ENCODE peak calls at places on chromosomes 1 and 21, in six cellular contexts. One of them, this sample, is unnamed.
A peak's percentile ranks its signal among the peaks of the same experiment; 100 is the strongest.

GRCh38 chr1:227869281-227869842 is 53.9 kb downstream of the PRSS38 start:
- DNase-seq in AG08395: no peak
- DNase-seq in H9: no peak
- DNase-seq in type B pancreatic cell: no peak
- DNase-seq in EH: peak; percentile 59
- DNase-seq in Caki2: no peak
- DNase-seq in this sample: peak; percentile 21

GRCh38 chr21:42375966-42376337 is 9.6 kb upstream of the TFF1 start:
- DNase-seq in type B pancreatic cell: no peak
- DNase-seq in H9: no peak
- DNase-seq in Caki2: no peak
- DNase-seq in AG08395: no peak
- DNase-seq in EH: no peak
- DNase-seq in this sample: no peak

GRCh38 chr1:234400773-234401172 is 27.5 kb downstream of the COA6 start:
- DNase-seq in AG08395: no peak
- DNase-seq in type B pancreatic cell: no peak
- DNase-seq in H9: no peak
- DNase-seq in EH: peak; percentile 3
- DNase-seq in Caki2: no peak
- DNase-seq in this sample: peak; percentile 22

GRCh38 chr1:38579056-38579455 is 280.5 kb downstream of the RRAGC start:
- DNase-seq in EH: no peak
- DNase-seq in H9: no peak
- DNase-seq in type B pancreatic cell: no peak
- DNase-seq in AG08395: no peak
- DNase-seq in Caki2: no peak
- DNase-seq in this sample: no peak

GRCh38 chr1:9239622-9240401 is 5.2 kb downstream of the H6PD start:
- DNase-seq in AG08395: no peak
- DNase-seq in type B pancreatic cell: no peak
- DNase-seq in EH: peak; percentile 40
- DNase-seq in H9: no peak
- DNase-seq in Caki2: no peak
- DNase-seq in this sample: peak; percentile 31

GRCh38 chr1:232620356-232620841 is 9.5 kb downstream of the SIPA1L2 start:
- DNase-seq in H9: peak; percentile 50
- DNase-seq in Caki2: peak; percentile 77
- DNase-seq in type B pancreatic cell: no peak
- DNase-seq in EH: peak; percentile 60
- DNase-seq in AG08395: peak; percentile 32
- DNase-seq in this sample: peak; percentile 73

GRCh38 chr1:116763116-116763786 is 9.0 kb downstream of the CD2 start:
- DNase-seq in Caki2: no peak
- DNase-seq in AG08395: no peak
- DNase-seq in type B pancreatic cell: no peak
- DNase-seq in H9: no peak
- DNase-seq in EH: no peak
- DNase-seq in this sample: no peak

GRCh38 chr21:19198801-19199200 is 795.2 kb upstream of the TMPRSS15 start:
- DNase-seq in H9: no peak
- DNase-seq in type B pancreatic cell: no peak
- DNase-seq in Caki2: peak; percentile 33
- DNase-seq in AG08395: no peak
- DNase-seq in EH: no peak
- DNase-seq in this sample: no peak

GRCh38 chr1:111274653-111275052 is 16.0 kb upstream of the CHIA start:
- DNase-seq in AG08395: no peak
- DNase-seq in H9: no peak
- DNase-seq in EH: no peak
- DNase-seq in type B pancreatic cell: no peak
- DNase-seq in Caki2: no peak
- DNase-seq in this sample: peak; percentile 16

GRCh38 chr1:53083636-53084588 is 21.9 kb downstream of the PODN start:
- DNase-seq in H9: no peak
- DNase-seq in EH: no peak
- DNase-seq in type B pancreatic cell: no peak
- DNase-seq in AG08395: no peak
- DNase-seq in Caki2: no peak
- DNase-seq in this sample: no peak

GRCh38 chr1:224124220-224124619 is 10.3 kb downstream of the FBXO28 start:
- DNase-seq in type B pancreatic cell: no peak
- DNase-seq in EH: peak; percentile 68
- DNase-seq in Caki2: no peak
- DNase-seq in H9: no peak
- DNase-seq in AG08395: no peak
- DNase-seq in this sample: no peak

GRCh38 chr1:52554267-52554640 is 1.4 kb upstream of the TUT4 start:
- DNase-seq in type B pancreatic cell: no peak
- DNase-seq in EH: no peak
- DNase-seq in Caki2: no peak
- DNase-seq in AG08395: no peak
- DNase-seq in H9: no peak
- DNase-seq in this sample: no peak

GRCh38 chr1:232837085-232837484 is 31.9 kb downstream of the MAP10 start:
- DNase-seq in AG08395: no peak
- DNase-seq in type B pancreatic cell: no peak
- DNase-seq in H9: no peak
- DNase-seq in Caki2: peak; percentile 53
- DNase-seq in EH: no peak
- DNase-seq in this sample: no peak

GRCh38 chr1:11229178-11229577 is 33.2 kb downstream of the MTOR start:
- DNase-seq in H9: no peak
- DNase-seq in AG08395: no peak
- DNase-seq in Caki2: no peak
- DNase-seq in EH: no peak
- DNase-seq in type B pancreatic cell: no peak
- DNase-seq in this sample: no peak

GRCh38 chr1:239255628-239256160 is 130.7 kb upstream of the CHRM3 start:
- DNase-seq in type B pancreatic cell: no peak
- DNase-seq in AG08395: no peak
- DNase-seq in Caki2: no peak
- DNase-seq in EH: no peak
- DNase-seq in H9: no peak
- DNase-seq in this sample: no peak

GRCh38 chr1:151711044-151711800 is 5.4 kb downstream of the CELF3 start:
- DNase-seq in AG08395: no peak
- DNase-seq in EH: no peak
- DNase-seq in Caki2: no peak
- DNase-seq in type B pancreatic cell: no peak
- DNase-seq in H9: no peak
- DNase-seq in this sample: no peak

GRCh38 chr1:170707959-170708666 is 44.2 kb downstream of the PRRX1 start:
- DNase-seq in type B pancreatic cell: no peak
- DNase-seq in AG08395: peak; percentile 90
- DNase-seq in Caki2: peak; percentile 75
- DNase-seq in H9: no peak
- DNase-seq in EH: peak; percentile 98
- DNase-seq in this sample: peak; percentile 78

GRCh38 chr1:214123061-214123784 is 135.4 kb downstream of the PROX1 start:
- DNase-seq in type B pancreatic cell: no peak
- DNase-seq in AG08395: peak; percentile 63
- DNase-seq in H9: peak; percentile 88
- DNase-seq in Caki2: peak; percentile 60
- DNase-seq in EH: peak; percentile 59
- DNase-seq in this sample: peak; percentile 77

GRCh38 chr1:68116643-68117235 is 66.3 kb upstream of the DIRAS3 start:
- DNase-seq in EH: peak; percentile 66
- DNase-seq in Caki2: peak; percentile 28
- DNase-seq in type B pancreatic cell: no peak
- DNase-seq in AG08395: peak; percentile 51
- DNase-seq in H9: no peak
- DNase-seq in this sample: peak; percentile 54

GRCh38 chr1:13888351-13888996 is 188.5 kb downstream of the PRDM2 start:
- DNase-seq in EH: no peak
- DNase-seq in Caki2: no peak
- DNase-seq in H9: no peak
- DNase-seq in type B pancreatic cell: no peak
- DNase-seq in AG08395: no peak
- DNase-seq in this sample: no peak

This sample was measured in H4.